ENCODE peak calls at places on chromosomes 16 and 17, in six cellular contexts. One of them, this sample, is unnamed.

GRCh38 chr16:58628845-58629680 is 563 bp downstream of the CNOT1 start:
- DNase-seq in HCT116: no peak
- DNase-seq in CD8-positive, alpha-beta memory T cell: peak; percentile 55
- DNase-seq in IMR-90: peak; percentile 8
- DNase-seq in spleen: peak; percentile 94
- DNase-seq in WERI-Rb-1: peak; percentile 43
- DNase-seq in this sample: peak; percentile 64

GRCh38 chr16:29925173-29925804 is 737 bp downstream of the KCTD13 start:
- DNase-seq in HCT116: no peak
- DNase-seq in spleen: no peak
- DNase-seq in CD8-positive, alpha-beta memory T cell: no peak
- DNase-seq in IMR-90: no peak
- DNase-seq in WERI-Rb-1: no peak
- DNase-seq in this sample: no peak

GRCh38 chr16:85554791-85555548 is 58.2 kb upstream of the GSE1 start:
- DNase-seq in IMR-90: peak; percentile 67
- DNase-seq in CD8-positive, alpha-beta memory T cell: peak; percentile 54
- DNase-seq in HCT116: no peak
- DNase-seq in WERI-Rb-1: no peak
- DNase-seq in spleen: peak; percentile 90
- DNase-seq in this sample: peak; percentile 60

GRCh38 chr17:76811028-76811427 is 57.2 kb upstream of the MGAT5B start:
- DNase-seq in IMR-90: no peak
- DNase-seq in CD8-positive, alpha-beta memory T cell: no peak
- DNase-seq in HCT116: no peak
- DNase-seq in WERI-Rb-1: no peak
- DNase-seq in spleen: no peak
- DNase-seq in this sample: no peak

GRCh38 chr16:57041182-57042156 is 50.9 kb upstream of the CPNE2 start:
- DNase-seq in spleen: peak; percentile 90
- DNase-seq in CD8-positive, alpha-beta memory T cell: peak; percentile 69
- DNase-seq in IMR-90: no peak
- DNase-seq in HCT116: no peak
- DNase-seq in WERI-Rb-1: no peak
- DNase-seq in this sample: peak; percentile 43

GRCh38 chr16:86277236-86277635 is 233.1 kb upstream of the FOXF1 start:
- DNase-seq in WERI-Rb-1: no peak
- DNase-seq in spleen: no peak
- DNase-seq in CD8-positive, alpha-beta memory T cell: no peak
- DNase-seq in HCT116: no peak
- DNase-seq in IMR-90: no peak
- DNase-seq in this sample: no peak

GRCh38 chr16:49811630-49812334 is 44.1 kb downstream of the ZNF423 start:
- DNase-seq in CD8-positive, alpha-beta memory T cell: no peak
- DNase-seq in HCT116: no peak
- DNase-seq in WERI-Rb-1: peak; percentile 76
- DNase-seq in IMR-90: no peak
- DNase-seq in spleen: no peak
- DNase-seq in this sample: no peak

GRCh38 chr16:72042157-72042660 is 12.1 kb upstream of the HP start:
- DNase-seq in CD8-positive, alpha-beta memory T cell: no peak
- DNase-seq in WERI-Rb-1: no peak
- DNase-seq in HCT116: no peak
- DNase-seq in IMR-90: no peak
- DNase-seq in spleen: no peak
- DNase-seq in this sample: no peak

GRCh38 chr17:74862108-74862901 is 2.6 kb upstream of the GRIN2C start:
- DNase-seq in WERI-Rb-1: peak; percentile 91
- DNase-seq in IMR-90: peak; percentile 9
- DNase-seq in HCT116: no peak
- DNase-seq in CD8-positive, alpha-beta memory T cell: peak; percentile 58
- DNase-seq in spleen: peak; percentile 89
- DNase-seq in this sample: peak; percentile 70

GRCh38 chr16:72945081-72945480 is 102.8 kb downstream of the ZFHX3 start:
- DNase-seq in CD8-positive, alpha-beta memory T cell: no peak
- DNase-seq in IMR-90: no peak
- DNase-seq in spleen: peak; percentile 40
- DNase-seq in HCT116: no peak
- DNase-seq in WERI-Rb-1: no peak
- DNase-seq in this sample: no peak

GRCh38 chr17:54261465-54261864 is 438.7 kb downstream of the KIF2B start:
- DNase-seq in HCT116: no peak
- DNase-seq in CD8-positive, alpha-beta memory T cell: no peak
- DNase-seq in IMR-90: no peak
- DNase-seq in WERI-Rb-1: no peak
- DNase-seq in spleen: no peak
- DNase-seq in this sample: no peak

GRCh38 chr17:82201498-82201910 is 11.1 kb downstream of the CCDC57 start:
- DNase-seq in WERI-Rb-1: no peak
- DNase-seq in IMR-90: no peak
- DNase-seq in CD8-positive, alpha-beta memory T cell: no peak
- DNase-seq in spleen: no peak
- DNase-seq in HCT116: no peak
- DNase-seq in this sample: peak; percentile 30

GRCh38 chr17:40340880-40341807 is 23.4 kb downstream of the GJD3 start:
- DNase-seq in IMR-90: peak; percentile 73
- DNase-seq in CD8-positive, alpha-beta memory T cell: peak; percentile 88
- DNase-seq in spleen: peak; percentile 99
- DNase-seq in WERI-Rb-1: peak; percentile 96
- DNase-seq in HCT116: peak; percentile 79
- DNase-seq in this sample: peak; percentile 90

GRCh38 chr17:56029980-56030624 is 123.2 kb upstream of the ANKFN1 start:
- DNase-seq in HCT116: no peak
- DNase-seq in WERI-Rb-1: peak; percentile 29
- DNase-seq in IMR-90: no peak
- DNase-seq in CD8-positive, alpha-beta memory T cell: no peak
- DNase-seq in spleen: no peak
- DNase-seq in this sample: no peak

GRCh38 chr16:24538756-24539294 is 541 bp upstream of the RBBP6 start:
- DNase-seq in spleen: no peak
- DNase-seq in IMR-90: no peak
- DNase-seq in WERI-Rb-1: no peak
- DNase-seq in HCT116: no peak
- DNase-seq in CD8-positive, alpha-beta memory T cell: no peak
- DNase-seq in this sample: peak; percentile 67

GRCh38 chr16:27325736-27326135 is 12.0 kb downstream of the IL4R start:
- DNase-seq in spleen: peak; percentile 37
- DNase-seq in IMR-90: no peak
- DNase-seq in WERI-Rb-1: no peak
- DNase-seq in HCT116: no peak
- DNase-seq in CD8-positive, alpha-beta memory T cell: no peak
- DNase-seq in this sample: no peak

GRCh38 chr17:57587201-57587870 is 157.8 kb downstream of the CCDC182 start:
- DNase-seq in HCT116: no peak
- DNase-seq in CD8-positive, alpha-beta memory T cell: no peak
- DNase-seq in spleen: peak; percentile 48
- DNase-seq in WERI-Rb-1: peak; percentile 47
- DNase-seq in IMR-90: no peak
- DNase-seq in this sample: no peak

GRCh38 chr17:7885357-7886226 is 3.0 kb upstream of the CHD3 start:
- DNase-seq in HCT116: no peak
- DNase-seq in CD8-positive, alpha-beta memory T cell: peak; percentile 38
- DNase-seq in IMR-90: peak; percentile 14
- DNase-seq in spleen: peak; percentile 88
- DNase-seq in WERI-Rb-1: peak; percentile 63
- DNase-seq in this sample: peak; percentile 39
- H3K27ac ChIP-seq in HCT116: peak overlapping the region; percentile 97
- H3K27ac ChIP-seq in CD8-positive, alpha-beta memory T cell: peak overlapping the region; percentile 79
- H3K27ac ChIP-seq in IMR-90: peak overlapping the region; percentile 100
- H3K27ac ChIP-seq in spleen: peak overlapping the region; percentile 97
- H3K27ac ChIP-seq in WERI-Rb-1: peak overlapping the region; percentile 90
- H3K27ac ChIP-seq in this sample: peak overlapping the region; percentile 97

DNA sequence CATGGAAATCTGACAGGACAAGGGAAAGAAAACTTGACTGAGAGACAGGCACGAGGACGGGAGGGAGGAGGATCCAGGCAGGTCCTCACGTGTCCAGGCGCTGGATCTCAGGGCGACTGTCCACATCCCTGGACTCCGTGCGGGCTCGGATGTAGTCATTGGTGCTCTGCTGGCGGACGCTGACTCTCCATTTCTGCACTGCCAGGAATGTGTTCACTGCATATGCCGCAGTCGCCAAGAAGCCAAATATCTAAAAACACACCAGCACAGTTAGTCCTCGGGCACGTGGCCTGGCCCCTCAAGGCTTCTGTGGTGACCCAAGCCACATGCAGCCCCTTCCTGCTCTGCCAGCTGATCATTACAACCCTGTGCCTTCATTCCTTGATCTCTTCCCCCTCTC is 17.5 kb downstream of the CMTM3 start:
- DNase-seq in HCT116: no peak
- DNase-seq in spleen: peak; percentile 39
- DNase-seq in IMR-90: no peak
- DNase-seq in WERI-Rb-1: no peak
- DNase-seq in CD8-positive, alpha-beta memory T cell: no peak
- DNase-seq in this sample: no peak
- H3K36me3 ChIP-seq in HCT116: peaks cover 4% of the 10 kb centered on the region
- H3K36me3 ChIP-seq in spleen: no peaks in the 10 kb centered on the region
- H3K36me3 ChIP-seq in IMR-90: no peaks in the 10 kb centered on the region
- H3K36me3 ChIP-seq in WERI-Rb-1: peaks cover 13% of the 10 kb centered on the region
- H3K36me3 ChIP-seq in CD8-positive, alpha-beta memory T cell: no peaks in the 10 kb centered on the region
- H3K36me3 ChIP-seq in this sample: peaks cover 11% of the 10 kb centered on the region

GRCh38 chr17:8921147-8921546 is 44.4 kb downstream of the PIK3R5 start:
- DNase-seq in HCT116: no peak
- DNase-seq in spleen: no peak
- DNase-seq in IMR-90: no peak
- DNase-seq in WERI-Rb-1: no peak
- DNase-seq in CD8-positive, alpha-beta memory T cell: no peak
- DNase-seq in this sample: no peak
- H3K27ac ChIP-seq in HCT116: no peak overlapping the region
- H3K27ac ChIP-seq in spleen: no peak overlapping the region
- H3K27ac ChIP-seq in IMR-90: no peak overlapping the region
- H3K27ac ChIP-seq in WERI-Rb-1: no peak overlapping the region
- H3K27ac ChIP-seq in CD8-positive, alpha-beta memory T cell: no peak overlapping the region
- H3K27ac ChIP-seq in this sample: no peak overlapping the region

DNA sequence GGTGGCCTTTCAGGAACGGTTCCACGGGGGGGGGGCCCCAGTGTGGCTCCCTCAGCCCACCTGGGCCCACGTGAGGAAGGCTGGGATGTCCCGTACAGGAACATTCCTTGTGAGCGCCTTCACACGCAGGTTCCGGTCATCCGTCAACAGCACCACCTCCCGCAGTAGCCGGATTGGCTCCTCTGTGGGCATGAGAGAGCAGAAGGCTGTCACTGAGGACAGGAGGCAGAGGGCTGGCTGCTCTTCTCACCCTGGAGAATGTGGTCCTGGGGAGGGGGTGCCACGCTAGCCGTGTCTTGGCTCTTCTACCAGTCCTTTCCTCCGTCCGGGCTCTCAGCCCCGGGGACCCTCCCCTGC is 6.5 kb downstream of the HIC1 start:
- DNase-seq in IMR-90: no peak
- DNase-seq in spleen: no peak
- DNase-seq in WERI-Rb-1: no peak
- DNase-seq in HCT116: no peak
- DNase-seq in CD8-positive, alpha-beta memory T cell: no peak
- DNase-seq in this sample: no peak
- H3K36me3 ChIP-seq in IMR-90: peaks cover 69% of the 10 kb centered on the region
- H3K36me3 ChIP-seq in spleen: no peaks in the 10 kb centered on the region
- H3K36me3 ChIP-seq in WERI-Rb-1: peaks cover 41% of the 10 kb centered on the region
- H3K36me3 ChIP-seq in HCT116: no peaks in the 10 kb centered on the region
- H3K36me3 ChIP-seq in CD8-positive, alpha-beta memory T cell: peaks cover 20% of the 10 kb centered on the region
- H3K36me3 ChIP-seq in this sample: peaks cover 10% of the 10 kb centered on the region

DNA sequence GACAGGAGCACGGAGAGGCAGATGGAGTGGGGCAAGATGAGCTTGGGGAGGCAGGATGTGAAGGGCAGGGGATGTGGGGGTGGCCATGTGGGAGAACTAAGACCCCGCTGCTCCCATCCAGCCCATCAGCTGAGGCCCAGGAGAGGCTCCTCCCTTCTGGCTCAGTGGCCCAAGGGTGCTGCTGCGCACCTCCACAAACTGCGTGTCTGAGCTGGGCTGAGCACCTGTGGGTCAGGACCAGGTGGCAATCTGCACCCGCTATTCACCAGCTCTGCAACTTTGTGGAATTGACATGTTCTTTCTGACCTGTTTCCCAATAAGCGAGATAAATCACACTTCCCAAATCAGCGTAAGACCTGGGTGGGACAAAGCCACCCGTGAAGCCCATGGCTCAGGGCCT is 11.5 kb upstream of the SREBF1 start:
- DNase-seq in spleen: no peak
- DNase-seq in HCT116: no peak
- DNase-seq in CD8-positive, alpha-beta memory T cell: no peak
- DNase-seq in IMR-90: no peak
- DNase-seq in WERI-Rb-1: no peak
- DNase-seq in this sample: no peak
- H3K27ac ChIP-seq in spleen: peak overlapping the region; percentile 80
- H3K27ac ChIP-seq in HCT116: peak overlapping the region; percentile 80
- H3K27ac ChIP-seq in CD8-positive, alpha-beta memory T cell: peak overlapping the region; percentile 4
- H3K27ac ChIP-seq in IMR-90: no peak overlapping the region
- H3K27ac ChIP-seq in WERI-Rb-1: no peak overlapping the region
- H3K27ac ChIP-seq in this sample: peak overlapping the region; percentile 79

DNA sequence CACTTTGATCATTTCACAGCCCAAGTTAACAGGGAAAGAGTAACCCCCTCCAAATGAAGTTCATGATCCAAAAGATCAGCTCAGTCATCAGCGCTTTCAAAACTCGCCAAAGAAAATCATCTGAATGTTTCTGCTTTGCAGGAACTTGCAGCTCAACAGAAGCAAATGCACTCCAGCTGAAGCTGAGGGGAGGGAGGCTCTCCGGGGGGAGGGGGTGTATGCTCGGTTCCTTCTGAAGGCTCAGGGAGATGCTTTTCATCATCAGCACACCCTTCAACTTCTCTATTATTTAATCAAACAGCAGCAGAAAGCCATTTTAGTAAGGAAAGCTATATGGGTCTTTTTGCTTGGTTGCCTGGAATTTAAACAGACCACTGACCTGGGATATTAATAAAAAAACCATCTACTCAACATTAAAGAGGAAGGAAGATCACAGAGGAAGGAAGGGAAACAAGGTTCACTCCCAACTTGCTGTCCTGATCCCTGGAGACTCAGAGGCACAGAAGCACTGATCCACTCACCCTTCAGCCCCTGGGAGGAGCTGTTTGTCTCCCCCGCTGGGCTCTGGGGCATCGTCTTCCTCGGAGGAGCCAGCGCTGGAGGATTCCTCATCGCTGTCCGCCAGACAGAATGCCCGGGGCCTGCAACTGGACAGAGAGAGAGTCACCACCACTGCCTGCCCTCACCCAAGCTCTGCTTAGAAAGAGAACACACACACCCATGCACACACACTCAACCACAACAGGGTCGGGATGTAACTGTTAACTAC is 24.6 kb upstream of the ERN1 start:
- DNase-seq in IMR-90: no peak
- DNase-seq in spleen: no peak
- DNase-seq in WERI-Rb-1: no peak
- DNase-seq in CD8-positive, alpha-beta memory T cell: no peak
- DNase-seq in HCT116: no peak
- DNase-seq in this sample: no peak
- H3K36me3 ChIP-seq in IMR-90: peaks cover 5% of the 10 kb centered on the region
- H3K36me3 ChIP-seq in spleen: peaks cover 5% of the 10 kb centered on the region
- H3K36me3 ChIP-seq in WERI-Rb-1: peaks cover 83% of the 10 kb centered on the region
- H3K36me3 ChIP-seq in CD8-positive, alpha-beta memory T cell: peaks cover 13% of the 10 kb centered on the region
- H3K36me3 ChIP-seq in HCT116: peaks cover 10% of the 10 kb centered on the region
- H3K36me3 ChIP-seq in this sample: peaks cover 37% of the 10 kb centered on the region

DNA sequence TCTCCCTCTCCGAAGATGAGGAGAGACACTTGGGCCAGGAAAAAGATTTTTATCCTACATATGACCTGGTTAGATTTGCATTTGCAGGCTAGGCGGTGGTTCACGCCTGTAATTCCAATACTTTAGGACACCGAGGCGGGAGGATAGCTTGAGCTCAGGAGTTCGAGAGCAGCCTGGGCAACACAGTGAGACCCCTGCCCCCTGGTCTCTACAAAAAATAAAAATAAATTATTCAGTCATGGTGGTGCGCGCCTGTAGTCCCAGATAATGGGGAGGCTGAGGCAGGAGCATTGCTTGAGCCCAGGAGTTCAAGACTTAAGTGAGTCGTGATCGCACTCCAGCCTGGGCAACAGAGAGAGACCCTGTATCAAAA is 7.9 kb upstream of the THAP11 start:
- DNase-seq in HCT116: no peak
- DNase-seq in CD8-positive, alpha-beta memory T cell: no peak
- DNase-seq in spleen: no peak
- DNase-seq in WERI-Rb-1: no peak
- DNase-seq in IMR-90: no peak
- DNase-seq in this sample: no peak
- H3K27ac ChIP-seq in HCT116: no peak overlapping the region
- H3K27ac ChIP-seq in CD8-positive, alpha-beta memory T cell: peak overlapping the region; percentile 79
- H3K27ac ChIP-seq in spleen: no peak overlapping the region
- H3K27ac ChIP-seq in WERI-Rb-1: no peak overlapping the region
- H3K27ac ChIP-seq in IMR-90: no peak overlapping the region
- H3K27ac ChIP-seq in this sample: peak overlapping the region; percentile 83

This sample was measured in stomach.